ENCODE peak calls at places on chromosome 11, in seven cellular contexts. B is activated T-cell treated with anti-CD3 and anti-CD28 coated beads for 24 hours; G is activated CD4-positive, alpha-beta T cell treated with anti-CD3 and anti-CD28 coated beads, Interleukin-2, amount 50 U/mL, for 1 hour; Y is left ventricle myocardium inferior; V is SJSA1; D is GDM1; H is lower leg skin. P is an unnamed sample.

GRCh38 chr11:60040109-60040508 is at the start of gene OOSP2:
- DNase-seq in V (no peak), Y (no peak), H (no peak), D (no peak), B (no peak), G (no peak), P (no peak)

GRCh38 chr11:14132312-14132711 is 169.8 kb downstream of the SPON1 start:
- DNase-seq in G (no peak), V (no peak), H (no peak), Y (no peak), D (no peak), B (no peak), P (no peak)

GRCh38 chr11:78050964-78051831 is 12.5 kb upstream of the THRSP start:
- DNase-seq in H (no peak), B (no peak), V (peak; percentile 60), G (no peak), D (no peak), Y (no peak), P (no peak)

GRCh38 chr11:19978668-19979518 is 181.4 kb downstream of the DBX1 start:
- DNase-seq in G (no peak), V (peak; percentile 57), B (no peak), H (no peak), D (no peak), Y (no peak), P (no peak)

GRCh38 chr11:115501504-115501894 is 2.7 kb downstream of the CADM1 start:
- DNase-seq in G (no peak), Y (no peak), D (no peak), B (no peak), H (no peak), V (no peak), P (no peak)

GRCh38 chr11:64976651-64977050 is 4.7 kb upstream of the MAJIN start:
- DNase-seq in H (no peak), B (no peak), V (no peak), Y (no peak), D (no peak), G (no peak), P (no peak)

GRCh38 chr11:71304045-71304444 is 51.7 kb upstream of the SHANK2 start:
- DNase-seq in Y (no peak), H (peak; percentile 21), D (no peak), G (no peak), B (no peak), V (no peak), P (no peak)

GRCh38 chr11:105368711-105369110 is 229.1 kb upstream of the CARD18 start:
- DNase-seq in H (no peak), G (no peak), Y (no peak), V (no peak), D (no peak), B (no peak), P (no peak)

GRCh38 chr11:114132944-114133394 is 73.5 kb downstream of the ZBTB16 start:
- DNase-seq in D (no peak), V (no peak), B (no peak), H (peak; percentile 87), Y (no peak), G (no peak), P (no peak)

P was measured in NCI-H510A treated with DMSO at 0.1 percent for 48 hours.